ENCODE peak calls at places on chromosome X, in five cellular contexts. X is bronchial epithelial cell; H is GM23248; S is MM.1S; D is CD4-positive, alpha-beta memory T cell. Z is an unnamed sample. For H3K27me3, the result is how much of the 10 kb centered on the place peaks cover.

GRCh38 chrX:46588263-46588662 is 14.7 kb downstream of the CHST7 start:
- DNase-seq in X (peak), S (no peak), H (peak), D (peak), Z (peak)

GRCh38 chrX:40260123-40260751 is 162.5 kb upstream of the BCOR start:
- DNase-seq in S (no peak), D (no peak), X (no peak), H (peak), Z (no peak)

GRCh38 chrX:12970691-12971202 is 4.2 kb upstream of the TMSB4X start:
- DNase-seq in X (no peak), S (no peak), D (peak), H (peak), Z (no peak)

GRCh38 chrX:13377537-13377936 is 57.7 kb upstream of the ATXN3L start:
- DNase-seq in D (no peak), S (no peak), X (peak), H (peak), Z (peak)

GRCh38 chrX:75623535-75623934 is 100.7 kb upstream of the ZDHHC15 start:
- DNase-seq in S (no peak), X (peak), D (no peak), H (no peak), Z (no peak)

GRCh38 chrX:147898951-147899350 is 12.8 kb upstream of the FMR1 start:
- DNase-seq in D (no peak), S (no peak), H (no peak), X (no peak), Z (no peak)

GRCh38 chrX:34918091-34918736 is 24.4 kb upstream of the FAM47B start:
- DNase-seq in X (peak), D (no peak), S (no peak), H (peak), Z (no peak)

GRCh38 chrX:149830192-149830873 is 48.6 kb downstream of the MAGEA9 start:
- DNase-seq in D (peak), X (peak), S (no peak), H (peak), Z (no peak)

GRCh38 chrX:40061871-40062524 is 35.8 kb downstream of the BCOR start:
- DNase-seq in H (no peak), S (no peak), D (no peak), X (peak), Z (no peak)

GRCh38 chrX:148871422-148872152 is 371.2 kb downstream of the AFF2 start:
- DNase-seq in S (no peak), D (no peak), H (peak), X (peak), Z (no peak)

GRCh38 chrX:153974726-153975286 is 2.3 kb downstream of the TMEM187 start:
- DNase-seq in S (no peak), H (no peak), D (no peak), X (no peak), Z (no peak)

GRCh38 chrX:56978172-56978571 is 17.2 kb downstream of the SPIN3 start:
- DNase-seq in D (peak), S (peak), H (peak), X (peak), Z (no peak)

GRCh38 chrX:153750126-153750774 is 13.8 kb upstream of the PLXNB3 start:
- DNase-seq in D (no peak), S (no peak), X (no peak), H (no peak), Z (no peak)

GRCh38 chrX:72295745-72296144 is 10.0 kb downstream of the CITED1 start:
- DNase-seq in S (no peak), H (no peak), D (no peak), X (no peak), Z (no peak)

GRCh38 chrX:2549874-2550273 is 49.1 kb upstream of the DHRSX start:
- DNase-seq in H (no peak), S (no peak), D (no peak), X (no peak), Z (no peak)

GRCh38 chrX:96004386-96004785 is 680.3 kb upstream of the DIAPH2 start:
- DNase-seq in S (no peak), X (peak), D (no peak), H (no peak), Z (no peak)

GRCh38 chrX:53281321-53281822 is at the start of gene IQSEC2:
- DNase-seq in S (no peak), X (peak), D (no peak), H (peak), Z (peak)

GRCh38 chrX:69323786-69324720 is 158.8 kb upstream of the PJA1 start:
- DNase-seq in D (no peak), X (no peak), H (no peak), S (no peak), Z (no peak)

GRCh38 chrX:47863187-47863586 is 26.5 kb downstream of the ZNF81 start:
- DNase-seq in X (peak), S (no peak), H (peak), D (no peak), Z (no peak)

GRCh38 chrX:87663421-87663820 is 145.8 kb downstream of the KLHL4 start:
- DNase-seq in S (no peak), X (peak), H (no peak), D (no peak), Z (no peak)

GRCh38 chrX:153635788-153636668 is 11.0 kb upstream of the DUSP9 start:
- DNase-seq in D (no peak), H (peak), S (peak), X (peak), Z (no peak)

GRCh38 chrX:15465896-15466651 is 27.1 kb downstream of the PIR start:
- DNase-seq in S (no peak), D (no peak), H (peak), X (no peak), Z (no peak)

GRCh38 chrX:143632625-143633387 is 3.1 kb downstream of the SLITRK4 start:
- DNase-seq in D (no peak), X (no peak), H (no peak), S (no peak), Z (no peak)

GRCh38 chrX:38804481-38805293 is 3.4 kb downstream of the MID1IP1 start:
- DNase-seq in H (peak), X (no peak), S (peak), D (peak), Z (peak)

GRCh38 chrX:67781132-67781531 is 237.3 kb downstream of the AR start:
- DNase-seq in S (no peak), H (peak), X (no peak), D (no peak), Z (no peak)

GRCh38 chrX:3518870-3519269 is 172.4 kb upstream of the MXRA5 start:
- DNase-seq in S (no peak), H (peak), D (no peak), X (peak), Z (peak)

GRCh38 chrX:28854637-28855036 is 267.4 kb downstream of the IL1RAPL1 start:
- DNase-seq in S (no peak), X (no peak), H (no peak), D (no peak), Z (no peak)

GRCh38 chrX:115494133-115494532 is 66.8 kb upstream of the PLS3 start:
- DNase-seq in X (no peak), H (no peak), D (no peak), S (no peak), Z (no peak)

GRCh38 chrX:148298737-148299136 is 201.7 kb upstream of the AFF2 start:
- DNase-seq in D (no peak), S (no peak), X (no peak), H (peak), Z (no peak)

GRCh38 chrX:35289952-35290351 is 347.4 kb downstream of the FAM47B start:
- DNase-seq in D (no peak), H (no peak), X (peak), S (no peak), Z (no peak)

GRCh38 chrX:21798677-21799219 is 40.7 kb upstream of the MBTPS2 start:
- DNase-seq in X (peak), D (no peak), S (no peak), H (peak), Z (no peak)

GRCh38 chrX:7346021-7346420 is 198.1 kb upstream of the PUDP start:
- DNase-seq in D (no peak), H (peak), S (no peak), X (no peak), Z (no peak)

GRCh38 chrX:18039023-18039422 is 177.9 kb upstream of the RAI2 start:
- DNase-seq in H (no peak), D (no peak), X (no peak), S (no peak), Z (no peak)

DNA sequence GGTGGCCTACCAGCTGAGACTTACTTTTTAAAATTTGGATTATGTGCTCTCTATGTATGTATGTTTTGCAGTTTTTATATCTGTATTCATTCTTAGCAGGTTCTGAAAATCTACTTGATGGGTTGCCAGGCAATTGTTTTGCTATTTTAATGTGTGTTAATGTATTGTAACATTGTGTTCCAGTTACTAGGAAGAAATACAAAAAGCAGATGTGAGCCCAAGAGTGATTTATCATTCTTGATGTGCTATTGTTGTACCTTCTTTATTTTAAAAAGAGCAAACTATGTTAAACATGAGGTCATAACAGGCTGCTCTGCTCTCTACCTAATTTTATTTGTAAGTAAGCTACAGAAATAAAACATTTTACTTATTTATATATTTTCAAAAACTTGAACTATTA is 81.9 kb downstream of the REPS2 start:
- DNase-seq in H (no peak), X (no peak), S (no peak), D (no peak), Z (no peak)
- H3K27me3 ChIP-seq in H (under half), X (under half), S (under half), D (under half), Z (under half)

DNA sequence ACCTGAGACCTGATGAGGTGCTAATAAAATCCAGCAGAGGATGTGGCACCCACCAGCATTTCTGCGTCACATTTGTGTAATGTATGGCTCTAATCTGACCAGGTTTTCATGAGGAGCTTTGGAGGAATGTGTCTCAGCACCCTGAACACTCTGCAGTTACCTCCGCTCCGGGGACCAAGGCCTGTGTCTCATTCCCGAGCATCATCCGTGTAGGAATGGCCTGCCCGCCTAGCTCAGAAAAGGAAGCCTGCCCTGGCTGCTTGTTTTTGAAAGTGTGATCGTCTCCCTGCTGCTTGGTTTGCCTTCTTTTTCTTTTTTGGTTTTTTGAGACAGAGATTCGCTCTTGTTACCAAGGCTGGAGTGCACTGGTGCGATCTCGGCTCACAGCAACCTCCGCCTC is 73.3 kb downstream of the CRLF2 start:
- DNase-seq in S (no peak), X (no peak), H (no peak), D (no peak), Z (no peak)
- H3K27me3 ChIP-seq in S (under half), X (under half), H (under half), D (under half), Z (under half)

DNA sequence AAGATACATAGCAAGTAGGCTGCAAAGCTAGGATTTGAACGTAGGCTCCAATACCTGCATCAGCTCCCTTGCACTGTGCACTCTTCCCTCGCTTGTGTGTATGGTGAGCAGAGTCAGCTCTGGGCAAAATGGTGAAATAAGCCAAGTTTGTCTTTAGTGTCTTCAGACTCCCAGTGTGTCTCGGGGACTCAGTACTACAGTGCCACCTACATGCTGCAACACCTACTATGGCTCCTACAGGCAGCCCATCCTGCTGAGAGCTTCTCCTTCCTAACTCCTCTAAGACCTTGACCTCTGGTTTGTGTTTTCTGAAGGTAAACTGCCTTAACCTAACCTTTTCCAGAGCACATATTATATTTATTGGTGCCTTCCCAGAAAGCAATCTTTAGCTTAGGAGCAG is 42.5 kb downstream of the RTL9 start:
- DNase-seq in X (no peak), H (no peak), S (peak), D (no peak), Z (no peak)
- H3K27me3 ChIP-seq in X (under half), H (under half), S (under half), D (under half), Z (under half)

DNA sequence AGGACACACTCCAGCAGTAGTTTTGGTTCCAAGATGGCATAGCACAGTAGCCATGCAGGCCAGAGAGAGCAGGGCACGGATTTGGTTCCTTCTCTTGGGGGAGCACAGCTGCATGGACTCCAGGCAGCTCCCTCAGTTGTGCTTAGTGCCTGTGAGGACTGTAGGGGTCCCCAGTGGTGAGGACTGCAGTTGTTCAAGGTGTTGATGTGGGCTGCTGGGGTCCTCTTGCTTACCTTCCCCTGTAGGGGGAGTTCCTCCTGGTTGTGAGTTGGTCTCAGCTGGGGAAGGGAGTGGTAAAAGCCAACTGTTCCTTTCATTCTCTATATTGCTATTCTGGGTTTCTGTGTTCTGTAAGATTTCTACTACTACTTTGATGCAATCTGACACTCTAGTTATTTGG is 606.5 kb downstream of the MAGEB5 start:
- DNase-seq in S (no peak), H (no peak), D (no peak), X (no peak), Z (no peak)
- H3K27me3 ChIP-seq in S (under half), H (under half), D (under half), X (under half), Z (under half)

DNA sequence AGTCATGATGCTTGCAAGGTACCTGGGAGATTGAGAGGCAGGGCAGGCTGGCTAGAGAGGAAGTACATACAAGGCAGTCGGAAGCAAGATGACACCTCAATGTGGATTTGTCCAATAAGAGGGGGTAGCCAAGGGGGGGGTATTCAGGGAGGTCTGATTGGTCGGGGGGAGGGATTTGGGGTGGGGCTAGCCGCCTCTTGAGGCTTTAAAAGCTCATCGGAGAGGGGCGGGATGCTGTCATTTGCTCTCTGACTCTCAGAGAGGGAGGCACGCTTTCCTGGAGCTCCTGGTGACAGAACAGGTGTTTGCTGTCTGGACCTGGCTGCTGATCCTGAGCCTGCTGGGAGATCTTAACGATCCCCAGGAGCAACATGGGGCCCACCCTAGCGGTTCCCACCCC is at the start of gene GPR50:
- DNase-seq in H (no peak), X (no peak), D (no peak), S (no peak), Z (no peak)
- H3K27me3 ChIP-seq in H (under half), X (under half), D (under half), S (under half), Z (under half)

GRCh38 chrX:137031517-137032377 is 2.0 kb downstream of the GPR101 start:
- DNase-seq in D (peak), H (peak), X (peak), S (peak), Z (no peak)

GRCh38 chrX:137031039-137031438 is 2.8 kb downstream of the GPR101 start:
- DNase-seq in S (no peak), X (no peak), H (no peak), D (no peak), Z (no peak)

GRCh38 chrX:137032841-137033773 is 688 bp downstream of the GPR101 start:
- DNase-seq in D (no peak), X (no peak), H (no peak), S (no peak), Z (no peak)

GRCh38 chrX:137033774-137034507 is at the start of gene GPR101:
- DNase-seq in D (no peak), H (peak), X (no peak), S (no peak), Z (no peak)

GRCh38 chrX:137032378-137032694 is 1.5 kb downstream of the GPR101 start:
- DNase-seq in D (no peak), H (no peak), S (no peak), X (no peak), Z (no peak)
- H3K27me3 ChIP-seq in D (under half), H (under half), S (under half), X (under half), Z (under half)

GRCh38 chrX:104008831-104009230 is 4.7 kb downstream of the H2BW1 start:
- DNase-seq in D (no peak), X (no peak), S (no peak), H (no peak), Z (no peak)
- H3K27me3 ChIP-seq in D (under half), X (under half), S (under half), H (under half), Z (under half)

GRCh38 chrX:33543757-33544156 is 332.4 kb upstream of the DMD start:
- DNase-seq in S (no peak), D (no peak), H (no peak), X (no peak), Z (no peak)
- H3K27me3 ChIP-seq in S (under half), D (under half), H (under half), X (under half), Z (under half)

Z was measured in right cardiac atrium.